ENCODE peak calls at places on chromosome 10, in seven cellular contexts. N, K, L, H, Z, S and E are unnamed samples.

GRCh38 chr10:16856567-16856966 is 39.3 kb upstream of the RSU1 start:
- DNase-seq in N (no peak), K (peak), L (no peak), H (no peak), Z (no peak), S (no peak), E (no peak)

GRCh38 chr10:30127120-30127541 is 67.7 kb upstream of the JCAD start:
- DNase-seq in N (no peak), K (peak), L (no peak), H (no peak), Z (no peak), S (no peak), E (no peak)

GRCh38 chr10:62037166-62037831 is 135.8 kb downstream of the ARID5B start:
- DNase-seq in N (no peak), K (peak), L (no peak), H (no peak), Z (no peak), S (no peak), E (no peak)

GRCh38 chr10:11573497-11573896 is 38.0 kb downstream of the USP6NL start:
- DNase-seq in N (no peak), K (peak), L (no peak), H (no peak), Z (no peak), S (no peak), E (no peak)

GRCh38 chr10:117537436-117537903 is 5.1 kb upstream of the EMX2 start:
- DNase-seq in N (no peak), K (no peak), L (peak), H (no peak), Z (no peak), S (no peak), E (no peak)

GRCh38 chr10:73414230-73414981 is 548 bp upstream of the ANXA7 start:
- DNase-seq in N (no peak), K (no peak), L (no peak), H (no peak), Z (no peak), S (no peak), E (no peak)

GRCh38 chr10:132417957-132418441 is 21.0 kb downstream of the PWWP2B start:
- DNase-seq in N (no peak), K (peak), L (no peak), H (peak), Z (no peak), S (no peak), E (no peak)

GRCh38 chr10:67086324-67087139 is 160.7 kb downstream of the LRRTM3 start:
- DNase-seq in N (no peak), K (no peak), L (no peak), H (no peak), Z (no peak), S (no peak), E (no peak)

GRCh38 chr10:59648711-59649201 is 60.9 kb downstream of the SLC16A9 start:
- DNase-seq in N (no peak), K (peak), L (no peak), H (no peak), Z (peak), S (no peak), E (no peak)

GRCh38 chr10:19947656-19948055 is 131.4 kb downstream of the PLXDC2 start:
- DNase-seq in N (no peak), K (no peak), L (no peak), H (no peak), Z (no peak), S (no peak), E (no peak)

GRCh38 chr10:91880310-91880709 is 29.0 kb downstream of the FGFBP3 start:
- DNase-seq in N (no peak), K (no peak), L (no peak), H (no peak), Z (no peak), S (no peak), E (peak)

GRCh38 chr10:29663718-29664117 is 28.9 kb upstream of the SVIL start:
- DNase-seq in N (no peak), K (no peak), L (no peak), H (no peak), Z (no peak), S (no peak), E (no peak)

GRCh38 chr10:13969118-13969791 is 361.5 kb downstream of the FRMD4A start:
- DNase-seq in N (no peak), K (no peak), L (no peak), H (no peak), Z (no peak), S (no peak), E (no peak)

GRCh38 chr10:62454696-62455451 is 80.7 kb downstream of the ZNF365 start:
- DNase-seq in N (no peak), K (peak), L (no peak), H (no peak), Z (no peak), S (no peak), E (peak)

GRCh38 chr10:23343591-23344225 is 889 bp downstream of the C10orf67 start:
- DNase-seq in N (peak), K (no peak), L (peak), H (peak), Z (peak), S (peak), E (no peak)

GRCh38 chr10:335151-335800 is 200.0 kb downstream of the ZMYND11 start:
- DNase-seq in N (no peak), K (peak), L (no peak), H (no peak), Z (no peak), S (no peak), E (no peak)

GRCh38 chr10:598415-599170 is 90.9 kb downstream of the DIP2C start:
- DNase-seq in N (no peak), K (peak), L (no peak), H (no peak), Z (no peak), S (no peak), E (peak)

GRCh38 chr10:115818015-115818414 is 455.0 kb downstream of the GFRA1 start:
- DNase-seq in N (no peak), K (no peak), L (no peak), H (no peak), Z (no peak), S (no peak), E (no peak)

GRCh38 chr10:34905200-34905927 is 90.3 kb upstream of the PARD3 start:
- DNase-seq in N (no peak), K (no peak), L (no peak), H (no peak), Z (no peak), S (no peak), E (no peak)

GRCh38 chr10:124116771-124117510 is 23.5 kb upstream of the CHST15 start:
- DNase-seq in N (no peak), K (no peak), L (no peak), H (no peak), Z (no peak), S (no peak), E (no peak)

GRCh38 chr10:30510184-30510931 is 76.4 kb downstream of the MAP3K8 start:
- DNase-seq in N (no peak), K (peak), L (peak), H (no peak), Z (no peak), S (no peak), E (peak)

GRCh38 chr10:124493191-124493936 is 31.7 kb downstream of the LHPP start:
- DNase-seq in N (no peak), K (no peak), L (no peak), H (no peak), Z (no peak), S (no peak), E (no peak)

GRCh38 chr10:76297787-76298281 is 866.4 kb downstream of the LRMDA start:
- DNase-seq in N (no peak), K (no peak), L (no peak), H (no peak), Z (no peak), S (no peak), E (no peak)

GRCh38 chr10:17564911-17565310 is 52.3 kb downstream of the HACD1 start:
- DNase-seq in N (no peak), K (no peak), L (no peak), H (no peak), Z (no peak), S (no peak), E (no peak)